ENCODE peak calls at places on chromosomes 16 and 17, in ten cellular contexts. One of them, this sample, is unnamed.

GRCh38 chr17:76142044-76143041 is 1.3 kb upstream of the FOXJ1 start:
- DNase-seq in iris pigment epithelial cell: no peak
- DNase-seq in M059J: no peak
- DNase-seq in tibial artery: no peak
- DNase-seq in stimulated activated naive CD8-positive, alpha-beta T cell treated with anti-CD3 and anti-CD28 coated beads, Interleukin-15, Interleukin-2, amounts not matched to agents 100 U/mL and 50 U/mL, for 24 hours: no peak
- DNase-seq in stimulated activated CD4-positive, alpha-beta T cell treated with anti-CD3 and anti-CD28 coated beads, Interleukin-2, amount 100 ng/mL, for 48 hours: no peak
- DNase-seq in CD4-positive, alpha-beta T cell: no peak
- DNase-seq in dorsolateral prefrontal cortex: no peak
- DNase-seq in AG09319: no peak
- DNase-seq in left cardiac atrium: no peak
- DNase-seq in this sample: no peak

GRCh38 chr17:37710344-37710886 is 34.4 kb downstream of the HNF1B start:
- DNase-seq in left cardiac atrium: peak
- DNase-seq in CD4-positive, alpha-beta T cell: no peak
- DNase-seq in dorsolateral prefrontal cortex: no peak
- DNase-seq in stimulated activated naive CD8-positive, alpha-beta T cell treated with anti-CD3 and anti-CD28 coated beads, Interleukin-15, Interleukin-2, amounts not matched to agents 100 U/mL and 50 U/mL, for 24 hours: no peak
- DNase-seq in AG09319: no peak
- DNase-seq in M059J: peak
- DNase-seq in iris pigment epithelial cell: peak
- DNase-seq in stimulated activated CD4-positive, alpha-beta T cell treated with anti-CD3 and anti-CD28 coated beads, Interleukin-2, amount 100 ng/mL, for 48 hours: no peak
- DNase-seq in tibial artery: peak
- DNase-seq in this sample: peak

GRCh38 chr17:50161023-50161910 is 4.5 kb upstream of the SGCA start:
- DNase-seq in stimulated activated CD4-positive, alpha-beta T cell treated with anti-CD3 and anti-CD28 coated beads, Interleukin-2, amount 100 ng/mL, for 48 hours: peak
- DNase-seq in dorsolateral prefrontal cortex: peak
- DNase-seq in iris pigment epithelial cell: peak
- DNase-seq in left cardiac atrium: peak
- DNase-seq in M059J: peak
- DNase-seq in tibial artery: peak
- DNase-seq in AG09319: peak
- DNase-seq in CD4-positive, alpha-beta T cell: peak
- DNase-seq in stimulated activated naive CD8-positive, alpha-beta T cell treated with anti-CD3 and anti-CD28 coated beads, Interleukin-15, Interleukin-2, amounts not matched to agents 100 U/mL and 50 U/mL, for 24 hours: peak
- DNase-seq in this sample: peak

GRCh38 chr16:4200000-4200780 is 41.7 kb downstream of the SRL start:
- DNase-seq in dorsolateral prefrontal cortex: peak
- DNase-seq in stimulated activated CD4-positive, alpha-beta T cell treated with anti-CD3 and anti-CD28 coated beads, Interleukin-2, amount 100 ng/mL, for 48 hours: no peak
- DNase-seq in left cardiac atrium: peak
- DNase-seq in AG09319: no peak
- DNase-seq in M059J: peak
- DNase-seq in CD4-positive, alpha-beta T cell: no peak
- DNase-seq in stimulated activated naive CD8-positive, alpha-beta T cell treated with anti-CD3 and anti-CD28 coated beads, Interleukin-15, Interleukin-2, amounts not matched to agents 100 U/mL and 50 U/mL, for 24 hours: peak
- DNase-seq in iris pigment epithelial cell: peak
- DNase-seq in tibial artery: peak
- DNase-seq in this sample: peak

GRCh38 chr17:82866521-82867214 is 26.8 kb upstream of the ZNF750 start:
- DNase-seq in dorsolateral prefrontal cortex: no peak
- DNase-seq in stimulated activated CD4-positive, alpha-beta T cell treated with anti-CD3 and anti-CD28 coated beads, Interleukin-2, amount 100 ng/mL, for 48 hours: no peak
- DNase-seq in stimulated activated naive CD8-positive, alpha-beta T cell treated with anti-CD3 and anti-CD28 coated beads, Interleukin-15, Interleukin-2, amounts not matched to agents 100 U/mL and 50 U/mL, for 24 hours: no peak
- DNase-seq in M059J: peak
- DNase-seq in iris pigment epithelial cell: peak
- DNase-seq in tibial artery: no peak
- DNase-seq in AG09319: no peak
- DNase-seq in CD4-positive, alpha-beta T cell: no peak
- DNase-seq in left cardiac atrium: peak
- DNase-seq in this sample: no peak

GRCh38 chr16:14658063-14658462 is 25.3 kb downstream of the BFAR start:
- DNase-seq in left cardiac atrium: no peak
- DNase-seq in tibial artery: no peak
- DNase-seq in AG09319: no peak
- DNase-seq in iris pigment epithelial cell: peak
- DNase-seq in dorsolateral prefrontal cortex: no peak
- DNase-seq in M059J: no peak
- DNase-seq in CD4-positive, alpha-beta T cell: no peak
- DNase-seq in stimulated activated naive CD8-positive, alpha-beta T cell treated with anti-CD3 and anti-CD28 coated beads, Interleukin-15, Interleukin-2, amounts not matched to agents 100 U/mL and 50 U/mL, for 24 hours: no peak
- DNase-seq in stimulated activated CD4-positive, alpha-beta T cell treated with anti-CD3 and anti-CD28 coated beads, Interleukin-2, amount 100 ng/mL, for 48 hours: no peak
- DNase-seq in this sample: no peak

GRCh38 chr17:51703364-51704341 is 443.3 kb downstream of the UTP18 start:
- DNase-seq in AG09319: no peak
- DNase-seq in tibial artery: peak
- DNase-seq in dorsolateral prefrontal cortex: no peak
- DNase-seq in CD4-positive, alpha-beta T cell: no peak
- DNase-seq in M059J: peak
- DNase-seq in stimulated activated naive CD8-positive, alpha-beta T cell treated with anti-CD3 and anti-CD28 coated beads, Interleukin-15, Interleukin-2, amounts not matched to agents 100 U/mL and 50 U/mL, for 24 hours: no peak
- DNase-seq in left cardiac atrium: peak
- DNase-seq in stimulated activated CD4-positive, alpha-beta T cell treated with anti-CD3 and anti-CD28 coated beads, Interleukin-2, amount 100 ng/mL, for 48 hours: no peak
- DNase-seq in iris pigment epithelial cell: peak
- DNase-seq in this sample: no peak

GRCh38 chr16:19898924-19899604 is 14.4 kb upstream of the GPRC5B start:
- DNase-seq in stimulated activated naive CD8-positive, alpha-beta T cell treated with anti-CD3 and anti-CD28 coated beads, Interleukin-15, Interleukin-2, amounts not matched to agents 100 U/mL and 50 U/mL, for 24 hours: peak
- DNase-seq in left cardiac atrium: peak
- DNase-seq in M059J: peak
- DNase-seq in CD4-positive, alpha-beta T cell: no peak
- DNase-seq in dorsolateral prefrontal cortex: no peak
- DNase-seq in tibial artery: peak
- DNase-seq in AG09319: no peak
- DNase-seq in stimulated activated CD4-positive, alpha-beta T cell treated with anti-CD3 and anti-CD28 coated beads, Interleukin-2, amount 100 ng/mL, for 48 hours: peak
- DNase-seq in iris pigment epithelial cell: peak
- DNase-seq in this sample: peak

GRCh38 chr17:76053230-76054111 is 18.8 kb downstream of the SRP68 start:
- DNase-seq in CD4-positive, alpha-beta T cell: no peak
- DNase-seq in iris pigment epithelial cell: peak
- DNase-seq in M059J: peak
- DNase-seq in stimulated activated naive CD8-positive, alpha-beta T cell treated with anti-CD3 and anti-CD28 coated beads, Interleukin-15, Interleukin-2, amounts not matched to agents 100 U/mL and 50 U/mL, for 24 hours: peak
- DNase-seq in left cardiac atrium: no peak
- DNase-seq in AG09319: no peak
- DNase-seq in stimulated activated CD4-positive, alpha-beta T cell treated with anti-CD3 and anti-CD28 coated beads, Interleukin-2, amount 100 ng/mL, for 48 hours: no peak
- DNase-seq in tibial artery: no peak
- DNase-seq in dorsolateral prefrontal cortex: no peak
- DNase-seq in this sample: no peak

GRCh38 chr16:48611329-48612137 is 1.6 kb upstream of the N4BP1 start:
- DNase-seq in left cardiac atrium: no peak
- DNase-seq in dorsolateral prefrontal cortex: no peak
- DNase-seq in iris pigment epithelial cell: no peak
- DNase-seq in M059J: no peak
- DNase-seq in tibial artery: no peak
- DNase-seq in CD4-positive, alpha-beta T cell: peak
- DNase-seq in stimulated activated naive CD8-positive, alpha-beta T cell treated with anti-CD3 and anti-CD28 coated beads, Interleukin-15, Interleukin-2, amounts not matched to agents 100 U/mL and 50 U/mL, for 24 hours: peak
- DNase-seq in stimulated activated CD4-positive, alpha-beta T cell treated with anti-CD3 and anti-CD28 coated beads, Interleukin-2, amount 100 ng/mL, for 48 hours: peak
- DNase-seq in AG09319: no peak
- DNase-seq in this sample: peak

GRCh38 chr17:55487727-55488436 is 23.4 kb downstream of the SMIM36 start:
- DNase-seq in CD4-positive, alpha-beta T cell: no peak
- DNase-seq in stimulated activated naive CD8-positive, alpha-beta T cell treated with anti-CD3 and anti-CD28 coated beads, Interleukin-15, Interleukin-2, amounts not matched to agents 100 U/mL and 50 U/mL, for 24 hours: no peak
- DNase-seq in left cardiac atrium: no peak
- DNase-seq in M059J: peak
- DNase-seq in iris pigment epithelial cell: peak
- DNase-seq in stimulated activated CD4-positive, alpha-beta T cell treated with anti-CD3 and anti-CD28 coated beads, Interleukin-2, amount 100 ng/mL, for 48 hours: no peak
- DNase-seq in dorsolateral prefrontal cortex: no peak
- DNase-seq in tibial artery: no peak
- DNase-seq in AG09319: no peak
- DNase-seq in this sample: no peak

GRCh38 chr17:38915639-38915995 is 9.8 kb upstream of the LASP1NB start:
- DNase-seq in CD4-positive, alpha-beta T cell: no peak
- DNase-seq in iris pigment epithelial cell: no peak
- DNase-seq in tibial artery: no peak
- DNase-seq in stimulated activated naive CD8-positive, alpha-beta T cell treated with anti-CD3 and anti-CD28 coated beads, Interleukin-15, Interleukin-2, amounts not matched to agents 100 U/mL and 50 U/mL, for 24 hours: no peak
- DNase-seq in left cardiac atrium: no peak
- DNase-seq in stimulated activated CD4-positive, alpha-beta T cell treated with anti-CD3 and anti-CD28 coated beads, Interleukin-2, amount 100 ng/mL, for 48 hours: no peak
- DNase-seq in M059J: no peak
- DNase-seq in AG09319: no peak
- DNase-seq in dorsolateral prefrontal cortex: peak
- DNase-seq in this sample: no peak

GRCh38 chr17:41750866-41751265 is 16.4 kb upstream of the HAP1 start:
- DNase-seq in stimulated activated naive CD8-positive, alpha-beta T cell treated with anti-CD3 and anti-CD28 coated beads, Interleukin-15, Interleukin-2, amounts not matched to agents 100 U/mL and 50 U/mL, for 24 hours: no peak
- DNase-seq in AG09319: no peak
- DNase-seq in CD4-positive, alpha-beta T cell: no peak
- DNase-seq in M059J: no peak
- DNase-seq in stimulated activated CD4-positive, alpha-beta T cell treated with anti-CD3 and anti-CD28 coated beads, Interleukin-2, amount 100 ng/mL, for 48 hours: no peak
- DNase-seq in tibial artery: no peak
- DNase-seq in dorsolateral prefrontal cortex: no peak
- DNase-seq in iris pigment epithelial cell: no peak
- DNase-seq in left cardiac atrium: no peak
- DNase-seq in this sample: peak